ENCODE peak calls at places on chromosomes 13 and 19, in five cellular contexts. One of them, this sample, is unnamed.
A peak's percentile ranks its signal among the peaks of the same experiment; 100 is the strongest.

GRCh38 chr19:47239610-47240296 is 8.8 kb upstream of the BBC3 start:
- ATAC-seq in aorta: no peak
- ATAC-seq in IMR-90: peak; percentile 60
- ATAC-seq in HCT116: no peak
- ATAC-seq in right lobe of liver: no peak
- ATAC-seq in this sample: peak; percentile 73

GRCh38 chr13:99657848-99658265 is 156.6 kb downstream of the TM9SF2 start:
- ATAC-seq in aorta: peak; percentile 57
- ATAC-seq in IMR-90: peak; percentile 38
- ATAC-seq in HCT116: no peak
- ATAC-seq in right lobe of liver: peak; percentile 5
- ATAC-seq in this sample: peak; percentile 35

GRCh38 chr13:50072676-50073075 is 57.4 kb downstream of the KCNRG start:
- ATAC-seq in aorta: no peak
- ATAC-seq in IMR-90: no peak
- ATAC-seq in HCT116: no peak
- ATAC-seq in right lobe of liver: no peak
- ATAC-seq in this sample: no peak

GRCh38 chr13:79481685-79482052 is 714 bp downstream of the NDFIP2 start:
- ATAC-seq in aorta: peak; percentile 39
- ATAC-seq in IMR-90: peak; percentile 2
- ATAC-seq in HCT116: peak; percentile 26
- ATAC-seq in right lobe of liver: peak; percentile 12
- ATAC-seq in this sample: peak; percentile 44

GRCh38 chr13:20140487-20140886 is 20.4 kb downstream of the GJA3 start:
- ATAC-seq in aorta: no peak
- ATAC-seq in IMR-90: peak; percentile 35
- ATAC-seq in HCT116: no peak
- ATAC-seq in right lobe of liver: no peak
- ATAC-seq in this sample: no peak

GRCh38 chr19:29666634-29667389 is 1.6 kb downstream of the PLEKHF1 start:
- ATAC-seq in aorta: peak; percentile 61
- ATAC-seq in IMR-90: peak; percentile 47
- ATAC-seq in HCT116: no peak
- ATAC-seq in right lobe of liver: peak; percentile 44
- ATAC-seq in this sample: peak; percentile 23

GRCh38 chr13:42875448-42876269 is 94.3 kb downstream of the FAM216B start:
- ATAC-seq in aorta: no peak
- ATAC-seq in IMR-90: peak; percentile 83
- ATAC-seq in HCT116: no peak
- ATAC-seq in right lobe of liver: no peak
- ATAC-seq in this sample: peak; percentile 70

GRCh38 chr19:48992571-48993174 is 436 bp downstream of the GYS1 start:
- ATAC-seq in aorta: peak; percentile 6
- ATAC-seq in IMR-90: no peak
- ATAC-seq in HCT116: peak; percentile 2
- ATAC-seq in right lobe of liver: peak; percentile 3
- ATAC-seq in this sample: peak; percentile 3

GRCh38 chr19:46611791-46612190 is 10.7 kb downstream of the CALM3 start:
- ATAC-seq in aorta: no peak
- ATAC-seq in IMR-90: no peak
- ATAC-seq in HCT116: no peak
- ATAC-seq in right lobe of liver: no peak
- ATAC-seq in this sample: no peak

GRCh38 chr19:16139752-16140151 is 3.7 kb upstream of the HSH2D start:
- ATAC-seq in aorta: no peak
- ATAC-seq in IMR-90: no peak
- ATAC-seq in HCT116: no peak
- ATAC-seq in right lobe of liver: no peak
- ATAC-seq in this sample: no peak

GRCh38 chr13:41005709-41006108 is 13.4 kb downstream of the ELF1 start:
- ATAC-seq in aorta: no peak
- ATAC-seq in IMR-90: no peak
- ATAC-seq in HCT116: no peak
- ATAC-seq in right lobe of liver: no peak
- ATAC-seq in this sample: no peak

GRCh38 chr13:51804295-51805172 is 571 bp upstream of the DHRS12 start:
- ATAC-seq in aorta: peak; percentile 8
- ATAC-seq in IMR-90: no peak
- ATAC-seq in HCT116: no peak
- ATAC-seq in right lobe of liver: no peak
- ATAC-seq in this sample: no peak

GRCh38 chr19:351976-352625 is 7.5 kb upstream of the MIER2 start:
- ATAC-seq in aorta: peak; percentile 44
- ATAC-seq in IMR-90: no peak
- ATAC-seq in HCT116: no peak
- ATAC-seq in right lobe of liver: no peak
- ATAC-seq in this sample: no peak

GRCh38 chr19:58513213-58513693 is 1.5 kb upstream of the SLC27A5 start:
- ATAC-seq in aorta: no peak
- ATAC-seq in IMR-90: no peak
- ATAC-seq in HCT116: peak; percentile 1
- ATAC-seq in right lobe of liver: no peak
- ATAC-seq in this sample: no peak

GRCh38 chr19:19292607-19293006 is 19.5 kb upstream of the TM6SF2 start:
- ATAC-seq in aorta: no peak
- ATAC-seq in IMR-90: no peak
- ATAC-seq in HCT116: no peak
- ATAC-seq in right lobe of liver: no peak
- ATAC-seq in this sample: no peak

GRCh38 chr19:16867211-16867610 is 21.6 kb upstream of the F2RL3 start:
- ATAC-seq in aorta: no peak
- ATAC-seq in IMR-90: no peak
- ATAC-seq in HCT116: no peak
- ATAC-seq in right lobe of liver: no peak
- ATAC-seq in this sample: no peak

GRCh38 chr13:74191036-74191809 is 57.0 kb upstream of the KLF12 start:
- ATAC-seq in aorta: no peak
- ATAC-seq in IMR-90: peak; percentile 57
- ATAC-seq in HCT116: no peak
- ATAC-seq in right lobe of liver: no peak
- ATAC-seq in this sample: no peak

GRCh38 chr13:94914829-94915228 is 202.5 kb upstream of the SOX21 start:
- ATAC-seq in aorta: no peak
- ATAC-seq in IMR-90: no peak
- ATAC-seq in HCT116: no peak
- ATAC-seq in right lobe of liver: no peak
- ATAC-seq in this sample: no peak

GRCh38 chr19:8490395-8490760 is 12.1 kb downstream of the PRAM1 start:
- ATAC-seq in aorta: no peak
- ATAC-seq in IMR-90: no peak
- ATAC-seq in HCT116: peak; percentile 23
- ATAC-seq in right lobe of liver: no peak
- ATAC-seq in this sample: peak; percentile 5

GRCh38 chr13:70483599-70484276 is 375.5 kb upstream of the KLHL1 start:
- ATAC-seq in aorta: no peak
- ATAC-seq in IMR-90: no peak
- ATAC-seq in HCT116: no peak
- ATAC-seq in right lobe of liver: no peak
- ATAC-seq in this sample: no peak

GRCh38 chr19:5542665-5543064 is 25.1 kb downstream of the TINCR start:
- ATAC-seq in aorta: no peak
- ATAC-seq in IMR-90: no peak
- ATAC-seq in HCT116: peak; percentile 71
- ATAC-seq in right lobe of liver: no peak
- ATAC-seq in this sample: no peak

GRCh38 chr19:6577410-6578125 is 13.4 kb downstream of the CD70 start:
- ATAC-seq in aorta: no peak
- ATAC-seq in IMR-90: no peak
- ATAC-seq in HCT116: peak; percentile 46
- ATAC-seq in right lobe of liver: peak; percentile 67
- ATAC-seq in this sample: no peak

GRCh38 chr13:58619396-58620113 is 988.0 kb downstream of the PCDH17 start:
- ATAC-seq in aorta: no peak
- ATAC-seq in IMR-90: no peak
- ATAC-seq in HCT116: no peak
- ATAC-seq in right lobe of liver: no peak
- ATAC-seq in this sample: no peak

GRCh38 chr13:27406178-27406939 is 18.1 kb upstream of the GTF3A start:
- ATAC-seq in aorta: no peak
- ATAC-seq in IMR-90: peak; percentile 38
- ATAC-seq in HCT116: peak; percentile 89
- ATAC-seq in right lobe of liver: peak; percentile 34
- ATAC-seq in this sample: peak; percentile 74

This sample was measured in SK-N-SH treated with all-trans-retinoic acid at 6 μM for 48 hours.